ENCODE peak calls at places on chromosomes 3 and 15, in five cellular contexts. One of them, this sample, is unnamed.

GRCh38 chr15:70936326-70936725 is 43.7 kb downstream of the LRRC49 start:
- DNase-seq in prostate gland: no peak
- DNase-seq in cardiac muscle cell: peak
- DNase-seq in tibial nerve: no peak
- DNase-seq in right lobe of liver: no peak
- DNase-seq in this sample: no peak

GRCh38 chr3:124032351-124032880 is 40.5 kb upstream of the ROPN1 start:
- DNase-seq in prostate gland: no peak
- DNase-seq in cardiac muscle cell: peak
- DNase-seq in tibial nerve: peak
- DNase-seq in right lobe of liver: no peak
- DNase-seq in this sample: no peak

GRCh38 chr15:31147943-31148621 is 46.6 kb upstream of the TRPM1 start:
- DNase-seq in prostate gland: no peak
- DNase-seq in cardiac muscle cell: no peak
- DNase-seq in tibial nerve: no peak
- DNase-seq in right lobe of liver: no peak
- DNase-seq in this sample: no peak

GRCh38 chr3:62587579-62588031 is 214.3 kb upstream of the FEZF2 start:
- DNase-seq in prostate gland: no peak
- DNase-seq in cardiac muscle cell: peak
- DNase-seq in tibial nerve: no peak
- DNase-seq in right lobe of liver: no peak
- DNase-seq in this sample: no peak

GRCh38 chr3:66363133-66363532 is 137.7 kb downstream of the LRIG1 start:
- DNase-seq in prostate gland: no peak
- DNase-seq in cardiac muscle cell: no peak
- DNase-seq in tibial nerve: no peak
- DNase-seq in right lobe of liver: no peak
- DNase-seq in this sample: no peak

GRCh38 chr3:108951802-108952474 is 1.7 kb downstream of the GUCA1C start:
- DNase-seq in prostate gland: no peak
- DNase-seq in cardiac muscle cell: no peak
- DNase-seq in tibial nerve: no peak
- DNase-seq in right lobe of liver: no peak
- DNase-seq in this sample: no peak

GRCh38 chr15:44775923-44776322 is 39.6 kb downstream of the TRIM69 start:
- DNase-seq in prostate gland: no peak
- DNase-seq in cardiac muscle cell: peak
- DNase-seq in tibial nerve: no peak
- DNase-seq in right lobe of liver: no peak
- DNase-seq in this sample: no peak

GRCh38 chr3:143973352-143974021 is 1.9 kb downstream of the DIPK2A start:
- DNase-seq in prostate gland: peak
- DNase-seq in cardiac muscle cell: peak
- DNase-seq in tibial nerve: peak
- DNase-seq in right lobe of liver: no peak
- DNase-seq in this sample: no peak

GRCh38 chr15:99432271-99433025 is 133.3 kb upstream of the MEF2A start:
- DNase-seq in prostate gland: no peak
- DNase-seq in cardiac muscle cell: no peak
- DNase-seq in tibial nerve: no peak
- DNase-seq in right lobe of liver: peak
- DNase-seq in this sample: peak

GRCh38 chr3:58048301-58048700 is 40.1 kb downstream of the FLNB start:
- DNase-seq in prostate gland: no peak
- DNase-seq in cardiac muscle cell: no peak
- DNase-seq in tibial nerve: no peak
- DNase-seq in right lobe of liver: no peak
- DNase-seq in this sample: no peak

GRCh38 chr15:38487383-38487782 is 33.5 kb downstream of the FAM98B start:
- DNase-seq in prostate gland: no peak
- DNase-seq in cardiac muscle cell: no peak
- DNase-seq in tibial nerve: no peak
- DNase-seq in right lobe of liver: no peak
- DNase-seq in this sample: no peak

DNA sequence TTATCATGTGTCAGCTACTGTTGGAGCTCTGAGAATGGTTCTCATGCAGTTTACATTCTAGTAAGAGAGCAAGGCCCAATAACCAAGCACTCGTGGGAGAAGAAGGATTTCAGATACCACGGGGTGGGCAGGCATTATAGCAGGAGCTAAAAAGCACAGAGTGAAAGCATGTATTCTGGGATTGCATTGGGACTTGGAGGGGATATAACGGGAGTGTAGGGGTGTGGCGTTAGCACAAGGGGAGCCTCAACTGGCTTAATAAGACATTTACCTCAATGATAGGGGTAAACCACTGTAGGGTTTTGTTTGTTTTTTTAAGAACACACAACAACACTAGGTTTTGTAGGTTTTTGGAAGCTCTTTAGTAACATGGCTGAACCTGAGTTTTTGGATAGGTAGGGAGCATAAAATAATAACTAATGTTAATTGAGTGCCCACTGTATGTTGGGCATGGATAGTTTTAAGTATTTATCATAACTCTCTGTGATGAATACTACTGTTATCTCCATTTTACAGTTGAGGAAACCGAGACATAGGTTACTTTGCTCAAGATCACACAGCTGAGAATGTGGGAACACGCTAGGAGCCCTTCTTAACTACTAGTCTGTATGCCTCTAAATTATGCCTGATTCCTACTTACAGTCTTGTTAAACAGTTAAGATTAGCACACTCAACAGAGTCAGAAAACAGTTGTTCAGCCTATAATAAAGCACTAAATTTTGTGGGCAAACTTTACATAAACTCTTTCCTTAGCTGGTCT is 1.8 kb upstream of the SIAH2 start:
- DNase-seq in prostate gland: no peak
- DNase-seq in cardiac muscle cell: no peak
- DNase-seq in tibial nerve: no peak
- DNase-seq in right lobe of liver: no peak
- DNase-seq in this sample: no peak
- H3K27ac ChIP-seq in prostate gland: no peak
- H3K27ac ChIP-seq in cardiac muscle cell: no peak
- H3K27ac ChIP-seq in tibial nerve: peak
- H3K27ac ChIP-seq in right lobe of liver: peak
- H3K27ac ChIP-seq in this sample: no peak

DNA sequence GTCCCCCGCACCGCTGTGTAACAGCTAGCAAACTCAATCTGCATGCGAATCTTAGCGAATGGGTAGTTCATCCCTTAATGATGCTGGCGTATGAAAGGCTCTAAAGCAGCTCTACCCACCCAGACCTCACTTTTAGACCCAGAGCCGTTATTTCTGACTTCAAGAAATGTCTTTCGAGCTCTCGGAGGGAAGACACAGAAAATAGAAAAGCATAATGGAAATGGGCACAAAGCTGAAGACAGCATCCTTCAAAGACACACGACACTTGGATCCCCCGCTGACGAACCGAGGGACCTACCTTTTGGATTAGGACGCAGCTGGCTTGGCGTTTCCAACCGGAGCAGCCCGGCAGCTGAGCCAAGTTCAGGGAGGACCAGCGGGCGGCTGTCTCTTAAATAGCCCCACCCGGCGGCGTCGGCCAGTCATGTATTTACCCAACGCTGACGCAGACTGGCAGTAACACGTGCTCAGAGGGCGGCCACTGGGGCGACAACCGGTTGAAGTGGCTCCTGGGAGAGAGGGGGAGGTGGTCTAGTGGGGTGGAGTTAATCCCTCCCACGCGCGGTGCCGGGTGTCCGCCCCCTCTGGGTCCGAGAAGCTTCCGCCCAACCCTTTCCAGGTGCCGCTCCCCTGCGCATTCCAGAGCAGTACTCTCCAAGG is 1.5 kb downstream of the CCK start:
- DNase-seq in prostate gland: peak
- DNase-seq in cardiac muscle cell: peak
- DNase-seq in tibial nerve: no peak
- DNase-seq in right lobe of liver: peak
- DNase-seq in this sample: peak
- H3K4me3 ChIP-seq in prostate gland: peak
- H3K4me3 ChIP-seq in cardiac muscle cell: no peak
- H3K4me3 ChIP-seq in tibial nerve: no peak
- H3K4me3 ChIP-seq in right lobe of liver: no peak
- H3K4me3 ChIP-seq in this sample: no peak

GRCh38 chr3:14906355-14906960 is 40.9 kb upstream of the NR2C2 start:
- DNase-seq in prostate gland: no peak
- DNase-seq in cardiac muscle cell: no peak
- DNase-seq in tibial nerve: no peak
- DNase-seq in right lobe of liver: no peak
- DNase-seq in this sample: no peak
- H3K27ac ChIP-seq in prostate gland: no peak
- H3K27ac ChIP-seq in cardiac muscle cell: no peak
- H3K27ac ChIP-seq in tibial nerve: no peak
- H3K27ac ChIP-seq in right lobe of liver: no peak
- H3K27ac ChIP-seq in this sample: no peak

GRCh38 chr15:89203705-89204273 is 17.6 kb downstream of the RLBP1 start:
- DNase-seq in prostate gland: no peak
- DNase-seq in cardiac muscle cell: no peak
- DNase-seq in tibial nerve: no peak
- DNase-seq in right lobe of liver: no peak
- DNase-seq in this sample: no peak

GRCh38 chr15:89209057-89209456 is 12.3 kb downstream of the RLBP1 start:
- DNase-seq in prostate gland: peak
- DNase-seq in cardiac muscle cell: no peak
- DNase-seq in tibial nerve: no peak
- DNase-seq in right lobe of liver: no peak
- DNase-seq in this sample: no peak

GRCh38 chr15:89208256-89208655 is 13.1 kb downstream of the RLBP1 start:
- DNase-seq in prostate gland: no peak
- DNase-seq in cardiac muscle cell: no peak
- DNase-seq in tibial nerve: no peak
- DNase-seq in right lobe of liver: no peak
- DNase-seq in this sample: no peak

GRCh38 chr15:89211678-89212170 is 9.7 kb downstream of the RLBP1 start:
- DNase-seq in prostate gland: no peak
- DNase-seq in cardiac muscle cell: no peak
- DNase-seq in tibial nerve: no peak
- DNase-seq in right lobe of liver: no peak
- DNase-seq in this sample: no peak

DNA sequence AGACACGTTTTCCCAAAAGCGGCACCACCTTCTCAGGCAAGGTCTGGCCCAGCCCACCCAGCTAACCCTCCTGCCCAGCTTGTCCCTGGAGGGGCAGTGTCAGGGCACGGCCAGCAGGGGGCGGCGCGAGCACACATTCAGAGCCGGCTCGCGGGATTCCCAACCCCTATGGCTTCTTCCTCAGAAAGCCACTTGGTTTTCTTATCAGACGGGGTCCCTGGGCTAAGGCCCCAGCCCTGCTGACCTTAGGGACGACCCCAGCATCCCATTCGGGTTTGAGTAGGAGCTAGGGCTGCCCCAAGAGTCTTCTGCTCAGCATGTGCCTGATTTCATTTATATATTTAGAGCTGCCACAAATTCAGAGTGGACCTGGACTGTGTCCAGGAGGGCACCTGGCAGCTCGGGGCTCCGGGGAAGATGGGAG is 14.5 kb downstream of the RLBP1 start:
- DNase-seq in prostate gland: peak
- DNase-seq in cardiac muscle cell: peak
- DNase-seq in tibial nerve: peak
- DNase-seq in right lobe of liver: peak
- DNase-seq in this sample: peak
- H3K4me3 ChIP-seq in prostate gland: no peak
- H3K4me3 ChIP-seq in cardiac muscle cell: no peak
- H3K4me3 ChIP-seq in tibial nerve: peak
- H3K4me3 ChIP-seq in right lobe of liver: no peak
- H3K4me3 ChIP-seq in this sample: no peak

GRCh38 chr15:34203936-34204335 is 6.0 kb downstream of the KATNBL1 start:
- DNase-seq in prostate gland: no peak
- DNase-seq in cardiac muscle cell: no peak
- DNase-seq in tibial nerve: no peak
- DNase-seq in right lobe of liver: no peak
- DNase-seq in this sample: no peak
- H3K27ac ChIP-seq in prostate gland: no peak
- H3K27ac ChIP-seq in cardiac muscle cell: no peak
- H3K27ac ChIP-seq in tibial nerve: no peak
- H3K27ac ChIP-seq in right lobe of liver: no peak
- H3K27ac ChIP-seq in this sample: no peak

GRCh38 chr3:152284906-152285305 is 16.2 kb downstream of the MBNL1 start:
- DNase-seq in prostate gland: no peak
- DNase-seq in cardiac muscle cell: no peak
- DNase-seq in tibial nerve: no peak
- DNase-seq in right lobe of liver: no peak
- DNase-seq in this sample: no peak

GRCh38 chr3:152281032-152281713 is 12.4 kb downstream of the MBNL1 start:
- DNase-seq in prostate gland: no peak
- DNase-seq in cardiac muscle cell: peak
- DNase-seq in tibial nerve: no peak
- DNase-seq in right lobe of liver: no peak
- DNase-seq in this sample: no peak

GRCh38 chr3:152285509-152285908 is 16.8 kb downstream of the MBNL1 start:
- DNase-seq in prostate gland: no peak
- DNase-seq in cardiac muscle cell: no peak
- DNase-seq in tibial nerve: no peak
- DNase-seq in right lobe of liver: no peak
- DNase-seq in this sample: no peak

GRCh38 chr3:152282813-152283212 is 14.1 kb downstream of the MBNL1 start:
- DNase-seq in prostate gland: no peak
- DNase-seq in cardiac muscle cell: no peak
- DNase-seq in tibial nerve: no peak
- DNase-seq in right lobe of liver: no peak
- DNase-seq in this sample: no peak

DNA sequence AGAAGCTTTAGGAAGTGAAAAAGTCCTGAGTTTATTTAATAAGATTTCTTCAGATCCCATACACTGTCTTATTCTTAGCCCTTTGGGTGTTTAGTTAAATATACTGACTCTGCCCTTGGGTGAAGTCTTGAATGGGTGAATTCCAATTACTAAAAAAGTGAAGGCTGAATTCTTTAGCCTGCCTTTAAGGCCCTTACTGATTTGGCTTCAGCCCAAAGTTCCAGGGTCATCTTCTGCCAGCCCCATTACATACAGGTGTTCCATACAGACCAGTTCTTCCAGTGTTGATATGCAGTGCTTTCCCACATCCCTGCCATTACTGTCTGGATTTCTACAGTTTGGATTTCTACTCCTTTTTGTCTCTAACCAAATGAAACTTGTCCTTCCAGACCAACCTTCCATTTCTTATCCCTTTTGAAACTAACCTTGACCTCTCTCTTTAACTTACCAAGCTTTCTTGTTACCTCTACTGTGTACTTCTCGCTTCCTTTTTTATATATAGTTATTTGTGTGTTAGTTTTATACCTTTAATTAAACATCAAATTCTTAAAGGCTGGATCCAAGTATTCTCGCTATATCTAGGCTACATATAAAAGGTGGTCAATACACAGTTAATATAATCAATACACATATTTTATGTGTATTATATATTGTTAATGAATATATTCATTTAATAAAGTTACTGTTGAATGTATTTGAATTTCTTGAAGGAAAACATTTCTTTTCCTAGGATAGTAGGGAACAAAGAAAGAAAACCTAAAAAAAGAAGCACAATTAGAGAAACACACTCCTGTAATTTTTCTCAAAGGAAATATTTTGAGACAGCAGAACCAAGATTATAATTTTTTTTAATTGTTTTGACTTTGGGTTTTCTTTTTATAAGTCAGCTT is 15.0 kb downstream of the MBNL1 start:
- DNase-seq in prostate gland: no peak
- DNase-seq in cardiac muscle cell: no peak
- DNase-seq in tibial nerve: no peak
- DNase-seq in right lobe of liver: no peak
- DNase-seq in this sample: no peak
- H3K4me3 ChIP-seq in prostate gland: no peak
- H3K4me3 ChIP-seq in cardiac muscle cell: no peak
- H3K4me3 ChIP-seq in tibial nerve: no peak
- H3K4me3 ChIP-seq in right lobe of liver: no peak
- H3K4me3 ChIP-seq in this sample: no peak

This sample was measured in Peyer's patch.